ENCODE peak calls at places on chromosomes 6 and 20, in six cellular contexts. One of them, this sample, is unnamed.

GRCh38 chr6:40999498-41000070 is 39.4 kb downstream of the UNC5CL start:
- DNase-seq in AG09309: no peak
- DNase-seq in neural crest cell: peak
- DNase-seq in A172: peak
- DNase-seq in NCI-H510A treated with DMSO at 0.1 percent for 48 hours: peak
- DNase-seq in NCI-H748 treated with DMSO at 0.1 percent for 48 hours: no peak
- DNase-seq in this sample: no peak

GRCh38 chr6:41560440-41561192 is 14.4 kb downstream of the FOXP4 start:
- DNase-seq in AG09309: no peak
- DNase-seq in neural crest cell: no peak
- DNase-seq in A172: no peak
- DNase-seq in NCI-H510A treated with DMSO at 0.1 percent for 48 hours: no peak
- DNase-seq in NCI-H748 treated with DMSO at 0.1 percent for 48 hours: no peak
- DNase-seq in this sample: no peak

GRCh38 chr6:157228421-157229218 is 94.7 kb downstream of the TMEM242 start:
- DNase-seq in AG09309: no peak
- DNase-seq in neural crest cell: no peak
- DNase-seq in A172: no peak
- DNase-seq in NCI-H510A treated with DMSO at 0.1 percent for 48 hours: peak
- DNase-seq in NCI-H748 treated with DMSO at 0.1 percent for 48 hours: peak
- DNase-seq in this sample: no peak

GRCh38 chr20:21808863-21809664 is 103.6 kb downstream of the PAX1 start:
- DNase-seq in AG09309: no peak
- DNase-seq in neural crest cell: peak
- DNase-seq in A172: no peak
- DNase-seq in NCI-H510A treated with DMSO at 0.1 percent for 48 hours: peak
- DNase-seq in NCI-H748 treated with DMSO at 0.1 percent for 48 hours: no peak
- DNase-seq in this sample: peak

GRCh38 chr20:45304464-45304999 is 2.1 kb upstream of the RBPJL start:
- DNase-seq in AG09309: no peak
- DNase-seq in neural crest cell: no peak
- DNase-seq in A172: no peak
- DNase-seq in NCI-H510A treated with DMSO at 0.1 percent for 48 hours: no peak
- DNase-seq in NCI-H748 treated with DMSO at 0.1 percent for 48 hours: no peak
- DNase-seq in this sample: no peak

GRCh38 chr6:167056370-167056769 is 57.2 kb downstream of the CEP43 start:
- DNase-seq in AG09309: peak
- DNase-seq in neural crest cell: no peak
- DNase-seq in A172: peak
- DNase-seq in NCI-H510A treated with DMSO at 0.1 percent for 48 hours: no peak
- DNase-seq in NCI-H748 treated with DMSO at 0.1 percent for 48 hours: no peak
- DNase-seq in this sample: no peak

GRCh38 chr6:42394881-42395620 is 56.7 kb downstream of the TRERF1 start:
- DNase-seq in AG09309: no peak
- DNase-seq in neural crest cell: no peak
- DNase-seq in A172: no peak
- DNase-seq in NCI-H510A treated with DMSO at 0.1 percent for 48 hours: no peak
- DNase-seq in NCI-H748 treated with DMSO at 0.1 percent for 48 hours: no peak
- DNase-seq in this sample: no peak

GRCh38 chr6:116316772-116317467 is 37.2 kb upstream of the TSPYL1 start:
- DNase-seq in AG09309: no peak
- DNase-seq in neural crest cell: no peak
- DNase-seq in A172: no peak
- DNase-seq in NCI-H510A treated with DMSO at 0.1 percent for 48 hours: no peak
- DNase-seq in NCI-H748 treated with DMSO at 0.1 percent for 48 hours: no peak
- DNase-seq in this sample: no peak

GRCh38 chr6:68967549-68968300 is 332.6 kb downstream of the ADGRB3 start:
- DNase-seq in AG09309: no peak
- DNase-seq in neural crest cell: peak
- DNase-seq in A172: peak
- DNase-seq in NCI-H510A treated with DMSO at 0.1 percent for 48 hours: peak
- DNase-seq in NCI-H748 treated with DMSO at 0.1 percent for 48 hours: peak
- DNase-seq in this sample: peak

GRCh38 chr6:106613590-106613989 is 15.7 kb downstream of the RTN4IP1 start:
- DNase-seq in AG09309: no peak
- DNase-seq in neural crest cell: no peak
- DNase-seq in A172: no peak
- DNase-seq in NCI-H510A treated with DMSO at 0.1 percent for 48 hours: no peak
- DNase-seq in NCI-H748 treated with DMSO at 0.1 percent for 48 hours: no peak
- DNase-seq in this sample: no peak

GRCh38 chr6:116158641-116159040 is 32.7 kb upstream of the COL10A1 start:
- DNase-seq in AG09309: no peak
- DNase-seq in neural crest cell: no peak
- DNase-seq in A172: no peak
- DNase-seq in NCI-H510A treated with DMSO at 0.1 percent for 48 hours: no peak
- DNase-seq in NCI-H748 treated with DMSO at 0.1 percent for 48 hours: no peak
- DNase-seq in this sample: no peak

GRCh38 chr20:59322101-59322500 is 21.7 kb downstream of the EDN3 start:
- DNase-seq in AG09309: no peak
- DNase-seq in neural crest cell: no peak
- DNase-seq in A172: no peak
- DNase-seq in NCI-H510A treated with DMSO at 0.1 percent for 48 hours: no peak
- DNase-seq in NCI-H748 treated with DMSO at 0.1 percent for 48 hours: no peak
- DNase-seq in this sample: no peak

GRCh38 chr6:111517965-111518364 is 34.9 kb upstream of the REV3L start:
- DNase-seq in AG09309: no peak
- DNase-seq in neural crest cell: no peak
- DNase-seq in A172: no peak
- DNase-seq in NCI-H510A treated with DMSO at 0.1 percent for 48 hours: no peak
- DNase-seq in NCI-H748 treated with DMSO at 0.1 percent for 48 hours: no peak
- DNase-seq in this sample: no peak

GRCh38 chr6:41451515-41452163 is 94.5 kb upstream of the FOXP4 start:
- DNase-seq in AG09309: no peak
- DNase-seq in neural crest cell: no peak
- DNase-seq in A172: no peak
- DNase-seq in NCI-H510A treated with DMSO at 0.1 percent for 48 hours: no peak
- DNase-seq in NCI-H748 treated with DMSO at 0.1 percent for 48 hours: no peak
- DNase-seq in this sample: no peak

GRCh38 chr6:22383016-22383415 is 86.2 kb upstream of the PRL start:
- DNase-seq in AG09309: no peak
- DNase-seq in neural crest cell: no peak
- DNase-seq in A172: peak
- DNase-seq in NCI-H510A treated with DMSO at 0.1 percent for 48 hours: no peak
- DNase-seq in NCI-H748 treated with DMSO at 0.1 percent for 48 hours: no peak
- DNase-seq in this sample: no peak

GRCh38 chr6:112040933-112041332 is 13.0 kb upstream of the CCN6 start:
- DNase-seq in AG09309: no peak
- DNase-seq in neural crest cell: peak
- DNase-seq in A172: peak
- DNase-seq in NCI-H510A treated with DMSO at 0.1 percent for 48 hours: no peak
- DNase-seq in NCI-H748 treated with DMSO at 0.1 percent for 48 hours: no peak
- DNase-seq in this sample: no peak

GRCh38 chr20:4637081-4637797 is 84.5 kb upstream of the PRND start:
- DNase-seq in AG09309: no peak
- DNase-seq in neural crest cell: no peak
- DNase-seq in A172: peak
- DNase-seq in NCI-H510A treated with DMSO at 0.1 percent for 48 hours: no peak
- DNase-seq in NCI-H748 treated with DMSO at 0.1 percent for 48 hours: peak
- DNase-seq in this sample: no peak

GRCh38 chr6:12421596-12421995 is 131.4 kb downstream of the EDN1 start:
- DNase-seq in AG09309: no peak
- DNase-seq in neural crest cell: no peak
- DNase-seq in A172: no peak
- DNase-seq in NCI-H510A treated with DMSO at 0.1 percent for 48 hours: no peak
- DNase-seq in NCI-H748 treated with DMSO at 0.1 percent for 48 hours: no peak
- DNase-seq in this sample: no peak

GRCh38 chr20:14334306-14334930 is 3.0 kb downstream of the FLRT3 start:
- DNase-seq in AG09309: no peak
- DNase-seq in neural crest cell: peak
- DNase-seq in A172: peak
- DNase-seq in NCI-H510A treated with DMSO at 0.1 percent for 48 hours: peak
- DNase-seq in NCI-H748 treated with DMSO at 0.1 percent for 48 hours: peak
- DNase-seq in this sample: no peak

GRCh38 chr6:31422587-31422986 is 19.2 kb downstream of the MICA start:
- DNase-seq in AG09309: no peak
- DNase-seq in neural crest cell: no peak
- DNase-seq in A172: no peak
- DNase-seq in NCI-H510A treated with DMSO at 0.1 percent for 48 hours: no peak
- DNase-seq in NCI-H748 treated with DMSO at 0.1 percent for 48 hours: no peak
- DNase-seq in this sample: no peak